ENCODE peak calls at places on chromosomes 4 and X, in four cellular contexts. One of them, this sample, is unnamed.

GRCh38 chrX:101430457-101431078 is 22.5 kb downstream of the HNRNPH2 start:
- DNase-seq in fibroblast of the aortic adventitia: no peak
- DNase-seq in sigmoid colon: no peak
- DNase-seq in AG09319: no peak
- DNase-seq in this sample: no peak

GRCh38 chr4:169848018-169848417 is 90.3 kb upstream of the HPF1 start:
- DNase-seq in fibroblast of the aortic adventitia: no peak
- DNase-seq in sigmoid colon: no peak
- DNase-seq in AG09319: no peak
- DNase-seq in this sample: no peak

GRCh38 chrX:2710041-2710471 is 19.0 kb downstream of the CD99 start:
- DNase-seq in fibroblast of the aortic adventitia: peak; percentile 77
- DNase-seq in sigmoid colon: peak; percentile 74
- DNase-seq in AG09319: no peak
- DNase-seq in this sample: no peak

GRCh38 chr4:123892368-123892961 is 495.9 kb downstream of the SPRY1 start:
- DNase-seq in fibroblast of the aortic adventitia: no peak
- DNase-seq in sigmoid colon: no peak
- DNase-seq in AG09319: no peak
- DNase-seq in this sample: no peak

GRCh38 chr4:185424905-185425599 is 712 bp downstream of the UFSP2 start:
- DNase-seq in fibroblast of the aortic adventitia: peak; percentile 62
- DNase-seq in sigmoid colon: peak; percentile 60
- DNase-seq in AG09319: peak; percentile 4
- DNase-seq in this sample: no peak

GRCh38 chr4:4719446-4719845 is 140.0 kb upstream of the MSX1 start:
- DNase-seq in fibroblast of the aortic adventitia: no peak
- DNase-seq in sigmoid colon: no peak
- DNase-seq in AG09319: no peak
- DNase-seq in this sample: no peak

GRCh38 chr4:87053064-87053693 is 118.4 kb downstream of the AFF1 start:
- DNase-seq in fibroblast of the aortic adventitia: no peak
- DNase-seq in sigmoid colon: no peak
- DNase-seq in AG09319: no peak
- DNase-seq in this sample: no peak

GRCh38 chr4:8372506-8373070 is 67.9 kb downstream of the ACOX3 start:
- DNase-seq in fibroblast of the aortic adventitia: no peak
- DNase-seq in sigmoid colon: no peak
- DNase-seq in AG09319: no peak
- DNase-seq in this sample: no peak

GRCh38 chr4:48343531-48343930 is 2.2 kb downstream of the SLAIN2 start:
- DNase-seq in fibroblast of the aortic adventitia: peak; percentile 39
- DNase-seq in sigmoid colon: no peak
- DNase-seq in AG09319: no peak
- DNase-seq in this sample: no peak

DNA sequence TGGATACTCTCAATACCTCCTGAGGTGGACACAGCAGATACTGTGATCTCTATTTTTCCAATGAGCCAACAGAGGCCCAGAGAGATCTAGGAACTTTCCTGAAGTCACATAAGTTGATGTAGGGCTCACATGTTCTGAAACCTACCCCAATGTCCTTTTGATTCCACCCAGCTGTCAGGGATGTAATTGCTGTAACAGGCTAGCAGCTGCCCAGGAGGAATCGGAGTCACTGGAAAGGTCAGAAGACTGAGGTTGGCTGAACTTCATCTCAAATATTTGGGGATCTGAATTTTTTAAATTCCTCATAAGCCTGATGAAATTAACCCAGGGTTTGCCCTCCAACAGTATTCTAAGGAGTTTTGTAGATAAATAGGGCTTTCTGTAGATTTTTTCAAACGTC is 52.5 kb upstream of the PROM1 start:
- DNase-seq in fibroblast of the aortic adventitia: peak; percentile 8
- DNase-seq in sigmoid colon: no peak
- DNase-seq in AG09319: no peak
- DNase-seq in this sample: no peak
- TF ChIP-seq CTCF in fibroblast of the aortic adventitia: no peak
- TF ChIP-seq CTCF in sigmoid colon: no peak
- TF ChIP-seq CTCF in AG09319: no peak
- TF ChIP-seq CTCF in this sample: no peak

GRCh38 chr4:75708218-75708691 is 16.1 kb upstream of the USO1 start:
- DNase-seq in fibroblast of the aortic adventitia: no peak
- DNase-seq in sigmoid colon: no peak
- DNase-seq in AG09319: no peak
- DNase-seq in this sample: no peak
- TF ChIP-seq CTCF in fibroblast of the aortic adventitia: peak; percentile 17
- TF ChIP-seq CTCF in sigmoid colon: peak; percentile 5
- TF ChIP-seq CTCF in AG09319: peak; percentile 2
- TF ChIP-seq CTCF in this sample: peak; percentile 12

DNA sequence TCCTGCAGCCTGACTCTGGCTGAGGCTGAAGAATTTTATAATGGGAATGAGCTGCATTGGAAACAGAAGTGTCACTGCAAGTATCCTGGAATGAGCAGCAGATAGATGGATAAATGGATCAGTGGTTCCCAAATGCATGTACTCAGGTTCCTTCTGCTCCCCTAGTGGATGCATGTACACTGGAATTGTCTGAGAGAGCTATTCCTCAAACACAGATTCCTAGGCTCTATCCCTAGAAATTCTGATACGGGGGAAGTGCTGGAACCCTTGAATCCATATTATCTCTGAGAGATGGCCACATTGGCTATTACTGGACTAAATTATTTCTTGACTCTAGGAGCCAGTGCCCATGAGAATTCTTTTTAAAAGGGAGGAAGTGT is 64.8 kb downstream of the TMEM131L start:
- DNase-seq in fibroblast of the aortic adventitia: no peak
- DNase-seq in sigmoid colon: no peak
- DNase-seq in AG09319: no peak
- DNase-seq in this sample: no peak
- TF ChIP-seq CTCF in fibroblast of the aortic adventitia: peak; percentile 36
- TF ChIP-seq CTCF in sigmoid colon: no peak
- TF ChIP-seq CTCF in AG09319: no peak
- TF ChIP-seq CTCF in this sample: peak; percentile 19

DNA sequence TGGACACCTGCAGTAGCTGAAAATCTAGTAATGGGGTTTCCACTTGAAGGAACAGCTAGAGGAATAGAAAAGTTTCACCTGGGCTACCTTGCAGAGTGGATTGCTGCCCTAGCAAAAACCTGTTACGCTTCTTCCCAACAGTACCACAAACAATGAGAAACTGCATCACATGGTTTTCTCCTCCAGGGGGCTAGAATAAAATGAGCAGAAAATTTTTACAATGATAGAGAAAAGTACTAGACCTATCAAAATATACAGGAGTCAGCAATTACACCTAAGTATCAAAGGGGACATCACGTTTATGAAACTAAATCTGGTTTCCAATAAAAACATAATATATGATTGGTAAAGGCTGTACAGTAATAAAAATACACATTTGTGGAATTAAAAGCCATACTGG is 423.1 kb upstream of the PITX2 start:
- DNase-seq in fibroblast of the aortic adventitia: no peak
- DNase-seq in sigmoid colon: no peak
- DNase-seq in AG09319: no peak
- DNase-seq in this sample: no peak
- TF ChIP-seq CTCF in fibroblast of the aortic adventitia: no peak
- TF ChIP-seq CTCF in sigmoid colon: no peak
- TF ChIP-seq CTCF in AG09319: no peak
- TF ChIP-seq CTCF in this sample: no peak

GRCh38 chrX:48470833-48471118 is 716 bp upstream of the SLC38A5 start:
- DNase-seq in fibroblast of the aortic adventitia: no peak
- DNase-seq in sigmoid colon: no peak
- DNase-seq in AG09319: no peak
- DNase-seq in this sample: no peak

GRCh38 chrX:48470110-48470832 is at the start of gene SLC38A5:
- DNase-seq in fibroblast of the aortic adventitia: no peak
- DNase-seq in sigmoid colon: no peak
- DNase-seq in AG09319: no peak
- DNase-seq in this sample: no peak

GRCh38 chrX:48468247-48468671 is 1.8 kb downstream of the SLC38A5 start:
- DNase-seq in fibroblast of the aortic adventitia: no peak
- DNase-seq in sigmoid colon: peak; percentile 66
- DNase-seq in AG09319: no peak
- DNase-seq in this sample: no peak

GRCh38 chrX:48467331-48467761 is 2.7 kb downstream of the SLC38A5 start:
- DNase-seq in fibroblast of the aortic adventitia: no peak
- DNase-seq in sigmoid colon: no peak
- DNase-seq in AG09319: no peak
- DNase-seq in this sample: no peak

DNA sequence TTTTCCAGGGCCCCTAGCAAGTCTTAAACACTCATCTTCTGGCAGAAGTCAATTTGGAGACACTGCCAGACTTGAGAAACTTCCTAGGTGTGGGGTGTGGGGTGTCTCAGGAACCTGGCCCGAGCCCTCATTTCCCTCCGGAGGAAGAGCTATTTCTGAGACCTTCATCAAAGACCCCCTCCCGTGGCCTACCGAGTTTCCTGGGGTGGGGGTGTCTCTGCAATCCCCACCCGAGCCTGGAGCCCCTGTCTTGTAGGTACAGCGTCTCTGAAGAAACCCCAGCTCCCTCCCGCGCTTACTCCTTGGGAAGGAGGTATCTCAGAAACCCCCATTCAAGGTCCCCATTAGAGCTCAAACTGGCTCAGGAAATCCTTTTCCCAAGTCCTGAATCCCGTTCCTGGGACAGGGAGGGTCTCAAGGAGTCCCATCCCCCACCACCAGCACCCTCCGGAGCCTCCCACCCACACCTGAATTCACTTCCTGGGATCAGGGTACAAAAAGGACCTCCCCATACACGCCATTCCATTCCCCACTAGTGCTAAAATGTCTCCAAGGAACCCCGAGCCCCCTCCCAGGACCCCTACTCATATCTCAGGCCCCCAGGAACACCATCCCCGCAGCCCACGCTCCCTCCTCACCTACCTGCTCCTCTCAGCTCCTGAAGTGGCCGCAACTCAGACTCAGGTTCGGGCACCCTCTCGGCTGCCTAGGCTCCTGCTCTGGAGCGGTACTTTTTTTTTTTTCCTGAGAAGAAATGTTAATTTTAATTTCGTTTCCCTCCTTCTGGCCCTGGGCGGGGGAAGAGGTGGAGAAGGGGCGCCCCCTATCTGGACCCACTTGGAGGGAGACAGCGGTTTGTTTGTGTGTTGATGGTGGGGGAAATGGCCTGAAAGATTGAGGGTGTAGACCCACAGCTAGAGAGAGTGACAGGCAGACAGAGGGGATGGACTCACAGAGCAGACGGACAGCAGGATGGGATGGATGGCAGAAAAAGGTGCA is 1.1 kb downstream of the SLC38A5 start:
- DNase-seq in fibroblast of the aortic adventitia: no peak
- DNase-seq in sigmoid colon: peak; percentile 52
- DNase-seq in AG09319: no peak
- DNase-seq in this sample: no peak
- TF ChIP-seq CTCF in fibroblast of the aortic adventitia: peak; percentile 1
- TF ChIP-seq CTCF in sigmoid colon: no peak
- TF ChIP-seq CTCF in AG09319: peak; percentile 30
- TF ChIP-seq CTCF in this sample: peak; percentile 37

GRCh38 chrX:66015906-66016689 is 23.8 kb downstream of the VSIG4 start:
- DNase-seq in fibroblast of the aortic adventitia: no peak
- DNase-seq in sigmoid colon: no peak
- DNase-seq in AG09319: no peak
- DNase-seq in this sample: no peak
- TF ChIP-seq CTCF in fibroblast of the aortic adventitia: no peak
- TF ChIP-seq CTCF in sigmoid colon: no peak
- TF ChIP-seq CTCF in AG09319: no peak
- TF ChIP-seq CTCF in this sample: no peak

GRCh38 chr4:159267023-159267939 is 164.4 kb downstream of the RAPGEF2 start:
- DNase-seq in fibroblast of the aortic adventitia: peak; percentile 41
- DNase-seq in sigmoid colon: no peak
- DNase-seq in AG09319: no peak
- DNase-seq in this sample: no peak
- TF ChIP-seq CTCF in fibroblast of the aortic adventitia: no peak
- TF ChIP-seq CTCF in sigmoid colon: no peak
- TF ChIP-seq CTCF in AG09319: no peak
- TF ChIP-seq CTCF in this sample: no peak

DNA sequence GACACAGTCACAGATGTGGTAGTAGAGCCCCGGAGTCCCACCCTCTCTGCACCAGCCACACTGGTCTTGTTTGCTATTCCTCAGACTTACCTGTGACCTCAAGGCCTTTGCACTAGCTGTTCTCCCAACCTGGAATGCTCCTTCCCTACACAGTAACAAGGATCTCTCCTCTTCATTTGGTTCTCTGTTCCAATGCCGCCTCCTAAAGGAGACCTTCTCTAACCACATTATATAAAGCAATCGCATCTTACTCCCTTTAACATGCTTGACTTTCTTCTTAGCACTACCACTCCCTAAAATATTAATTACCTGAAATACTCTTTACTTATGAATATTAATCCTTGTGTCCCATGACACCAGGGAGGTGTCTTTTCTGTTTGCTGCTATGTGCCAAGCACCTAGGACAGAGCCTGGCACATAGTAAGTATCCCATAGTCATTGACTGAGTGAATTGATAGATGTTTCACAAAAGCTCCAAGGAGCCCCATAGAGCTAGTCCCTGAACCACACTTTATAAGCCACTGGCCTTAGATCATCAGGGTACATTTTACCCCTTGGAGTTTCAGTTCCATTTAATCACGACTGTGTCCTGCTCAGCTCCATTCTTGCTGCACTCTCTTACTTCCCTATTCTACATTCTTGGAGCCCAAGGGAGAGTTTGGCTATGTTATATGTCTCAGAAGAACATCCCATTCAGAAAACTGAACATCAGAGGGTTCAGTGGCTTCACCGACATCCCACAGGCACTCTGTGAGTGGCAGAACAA is 312.7 kb downstream of the RAB28 start:
- DNase-seq in fibroblast of the aortic adventitia: no peak
- DNase-seq in sigmoid colon: no peak
- DNase-seq in AG09319: no peak
- DNase-seq in this sample: no peak
- TF ChIP-seq CTCF in fibroblast of the aortic adventitia: no peak
- TF ChIP-seq CTCF in sigmoid colon: no peak
- TF ChIP-seq CTCF in AG09319: no peak
- TF ChIP-seq CTCF in this sample: no peak

GRCh38 chrX:87664381-87664780 is 146.8 kb downstream of the KLHL4 start:
- DNase-seq in fibroblast of the aortic adventitia: peak; percentile 63
- DNase-seq in sigmoid colon: no peak
- DNase-seq in AG09319: no peak
- DNase-seq in this sample: no peak
- TF ChIP-seq CTCF in fibroblast of the aortic adventitia: peak; percentile 55
- TF ChIP-seq CTCF in sigmoid colon: peak; percentile 18
- TF ChIP-seq CTCF in AG09319: peak; percentile 24
- TF ChIP-seq CTCF in this sample: peak; percentile 24